ENCODE peak calls at places on chromosomes 4 and X, in eight cellular contexts. T, I, N, Z, X, K, H and O are unnamed samples. For H3K27me3, the result is how much of the 10 kb centered on the place peaks cover.

GRCh38 chr4:138035781-138036258 is 206.3 kb downstream of the SLC7A11 start:
- DNase-seq in K (peak), H (peak), I (peak), X (peak), N (peak), Z (peak), T (peak), O (peak)

GRCh38 chr4:22029803-22030202 is 81.2 kb upstream of the KCNIP4 start:
- DNase-seq in Z (peak), X (no peak), H (peak), N (no peak), K (no peak), T (no peak), I (no peak), O (no peak)

GRCh38 chr4:148376151-148376550 is 66.1 kb downstream of the NR3C2 start:
- DNase-seq in N (no peak), T (peak), H (peak), I (no peak), Z (no peak), K (peak), X (peak), O (peak)

GRCh38 chr4:128819082-128819742 is 9.7 kb downstream of the JADE1 start:
- DNase-seq in N (no peak), Z (no peak), H (peak), I (no peak), T (peak), K (no peak), X (no peak), O (no peak)

GRCh38 chr4:99165978-99166377 is 21.9 kb upstream of the ADH4 start:
- DNase-seq in I (no peak), K (no peak), T (no peak), H (peak), Z (no peak), X (no peak), N (no peak), O (no peak)

GRCh38 chr4:124867551-124867950 is 155.0 kb upstream of the ANKRD50 start:
- DNase-seq in X (peak), H (no peak), N (no peak), I (peak), Z (no peak), K (no peak), T (no peak), O (no peak)

GRCh38 chr4:164188236-164188635 is 565.7 kb upstream of the SMIM31 start:
- DNase-seq in X (no peak), I (no peak), K (no peak), T (no peak), Z (no peak), N (no peak), H (no peak), O (no peak)

GRCh38 chrX:35340451-35340850 is 397.9 kb downstream of the FAM47B start:
- DNase-seq in I (no peak), N (no peak), Z (no peak), H (peak), T (no peak), X (no peak), K (no peak), O (no peak)

GRCh38 chrX:131068945-131069719 is 11.0 kb downstream of the ARHGAP36 start:
- DNase-seq in H (peak), T (no peak), X (no peak), Z (peak), I (peak), N (peak), K (peak), O (no peak)

GRCh38 chr4:42329421-42329820 is 67.9 kb upstream of the SHISA3 start:
- DNase-seq in K (no peak), H (peak), X (no peak), I (no peak), Z (no peak), N (no peak), T (no peak), O (no peak)

GRCh38 chrX:149453911-149454820 is 50.9 kb downstream of the IDS start:
- DNase-seq in Z (no peak), I (peak), X (no peak), T (no peak), K (no peak), H (no peak), N (no peak), O (no peak)

GRCh38 chr4:89295415-89295927 is 12.1 kb downstream of the GPRIN3 start:
- DNase-seq in K (no peak), N (no peak), Z (no peak), T (no peak), I (no peak), X (no peak), H (no peak), O (no peak)

GRCh38 chrX:21781525-21781924 is 23.6 kb upstream of the SMPX start:
- DNase-seq in X (peak), N (no peak), Z (no peak), I (no peak), H (no peak), T (peak), K (no peak), O (no peak)

GRCh38 chr4:54566608-54567007 is 91.1 kb upstream of the KIT start:
- DNase-seq in N (no peak), Z (no peak), X (no peak), I (no peak), H (no peak), K (no peak), T (no peak), O (no peak)

DNA sequence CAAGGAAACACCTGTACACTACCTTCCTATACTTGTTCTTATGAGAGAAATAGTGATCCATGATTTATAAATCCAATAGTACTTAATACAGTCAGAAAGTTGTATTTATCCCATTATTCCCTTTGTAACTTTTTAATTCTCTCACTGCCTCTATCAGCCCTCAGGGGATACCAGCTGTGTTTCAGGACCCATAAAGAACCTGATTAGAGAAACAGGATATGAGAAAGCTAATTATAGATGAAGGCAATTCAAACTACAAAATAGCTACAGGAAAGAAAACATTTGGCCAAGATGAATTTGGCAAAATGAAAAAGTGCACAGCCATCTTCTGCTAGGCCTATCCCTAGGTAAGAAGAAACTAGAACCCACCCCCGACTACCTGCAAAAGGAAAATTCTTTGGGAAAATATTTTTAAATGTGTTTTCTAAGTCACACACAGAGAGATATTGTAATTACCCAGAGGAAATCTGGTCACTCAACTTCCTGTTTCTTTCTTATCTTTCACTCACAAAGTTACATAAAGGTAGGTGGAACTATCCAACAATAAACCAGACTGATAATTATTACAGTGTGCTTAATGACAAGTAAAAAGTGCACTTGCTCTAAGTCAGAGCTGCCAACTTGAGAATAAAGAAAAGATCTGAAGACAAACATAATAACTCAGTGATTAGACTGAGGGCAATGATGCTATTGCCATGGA is 836.5 kb upstream of the HTR2C start:
- DNase-seq in I (no peak), H (no peak), X (no peak), Z (no peak), K (no peak), N (no peak), T (no peak), O (no peak)
- H3K27me3 ChIP-seq in I (under half), H (under half), X (under half), Z (under half), K (under half), N (under half), T (under half), O (under half)

GRCh38 chr4:14130551-14130950 is 503.0 kb upstream of the BOD1L1 start:
- DNase-seq in Z (no peak), X (peak), I (peak), T (peak), K (no peak), N (no peak), H (no peak), O (no peak)

GRCh38 chr4:14125375-14126129 is 498.0 kb upstream of the BOD1L1 start:
- DNase-seq in Z (no peak), T (no peak), H (no peak), X (no peak), N (peak), I (no peak), K (no peak), O (no peak)
- H3K27ac ChIP-seq in Z (no peak), T (no peak), H (no peak), X (no peak), N (no peak), I (no peak), K (no peak), O (no peak)

GRCh38 chr4:141783770-141784169 is 147.4 kb downstream of the IL15 start:
- DNase-seq in Z (no peak), X (no peak), H (no peak), I (no peak), K (no peak), T (no peak), N (no peak), O (no peak)

GRCh38 chr4:141786921-141787320 is 150.5 kb downstream of the IL15 start:
- DNase-seq in N (no peak), K (no peak), T (no peak), X (no peak), I (peak), Z (no peak), H (no peak), O (no peak)

GRCh38 chr4:141792164-141792563 is 155.8 kb downstream of the IL15 start:
- DNase-seq in X (no peak), Z (no peak), H (no peak), K (no peak), N (no peak), I (no peak), T (no peak), O (no peak)

GRCh38 chr4:141789716-141790115 is 153.3 kb downstream of the IL15 start:
- DNase-seq in K (no peak), N (no peak), H (no peak), Z (no peak), T (no peak), I (no peak), X (no peak), O (no peak)

DNA sequence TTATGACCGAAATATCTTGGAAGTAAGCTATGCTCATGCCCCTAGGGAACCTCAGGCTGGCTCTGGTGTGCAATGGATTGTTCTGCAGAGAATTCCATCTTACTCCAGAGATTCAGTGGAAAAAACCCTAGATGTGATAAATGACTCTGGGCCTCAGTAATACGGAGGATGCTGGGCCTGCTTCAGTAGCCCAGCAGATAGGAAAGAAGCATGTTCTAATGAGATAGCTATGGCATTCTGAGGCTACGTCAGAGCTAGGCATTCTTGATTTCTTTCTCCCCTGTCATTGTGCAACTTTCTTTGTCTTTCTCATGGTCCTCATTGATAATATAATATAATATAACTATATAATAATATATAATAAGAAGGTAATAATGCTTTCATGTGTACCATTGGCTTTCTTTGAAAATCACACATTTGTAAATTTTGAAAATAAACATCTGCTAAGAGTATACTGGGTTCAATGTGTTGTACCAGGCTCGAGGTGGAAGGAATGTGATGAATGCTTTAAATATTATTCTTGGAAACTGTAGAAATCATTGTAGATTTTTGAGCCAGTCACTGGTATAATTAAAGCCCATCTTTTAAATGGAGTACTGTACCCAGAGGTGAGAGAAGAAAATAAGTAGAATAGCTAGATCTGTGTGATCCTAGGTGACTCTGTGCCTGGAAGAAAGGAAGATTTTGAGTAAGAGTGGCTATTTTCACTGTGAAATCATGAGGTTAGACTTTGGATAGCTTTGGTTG is 152.0 kb downstream of the IL15 start:
- DNase-seq in Z (no peak), X (peak), N (no peak), K (no peak), T (peak), H (no peak), I (peak), O (no peak)
- H2AFZ ChIP-seq in Z (no peak), X (no peak), N (no peak), K (no peak), T (no peak), H (no peak), I (peak), O (no peak)

GRCh38 chrX:11346283-11346682 is 53.1 kb downstream of the AMELX start:
- DNase-seq in K (no peak), T (no peak), H (no peak), I (no peak), N (no peak), Z (peak), X (no peak), O (no peak)
- H3K27me3 ChIP-seq in K (under half), T (under half), H (under half), I (under half), N (under half), Z (under half), X (under half), O (under half)